ENCODE peak calls at places on chromosome 18, in six cellular contexts. F is suprapubic skin; Q is GM03348; E is non-pigmented ciliary epithelial cell; L is stimulated activated naive B cell treated with anti-CD40 and anti-IgM and Interleukin-4, amounts not matched to agents 10 μg/mL and 1 μg/mL and 100 μg/mL, for 72 hours; A is H54. J is an unnamed sample.

GRCh38 chr18:67199993-67200617 is 316.4 kb downstream of the DSEL start:
- DNase-seq in A (no peak), F (no peak), Q (peak; percentile 50), E (peak; percentile 36), L (no peak), J (peak; percentile 60)

GRCh38 chr18:77559274-77559910 is 309.7 kb downstream of the GALR1 start:
- DNase-seq in L (no peak), Q (no peak), E (no peak), A (no peak), F (no peak), J (no peak)

GRCh38 chr18:45670281-45670962 is 53.6 kb upstream of the SLC14A1 start:
- DNase-seq in E (no peak), A (no peak), L (peak; percentile 28), F (no peak), Q (no peak), J (peak; percentile 85)

GRCh38 chr18:57430983-57431382 is 4.2 kb upstream of the ONECUT2 start:
- DNase-seq in Q (no peak), L (no peak), F (no peak), E (no peak), A (no peak), J (no peak)

GRCh38 chr18:48222118-48222517 is 187.1 kb downstream of the ZBTB7C start:
- DNase-seq in L (no peak), E (no peak), F (no peak), Q (no peak), A (no peak), J (peak; percentile 58)

GRCh38 chr18:36296591-36297418 is 708 bp upstream of the FHOD3 start:
- DNase-seq in E (no peak), Q (peak; percentile 90), A (peak; percentile 37), F (no peak), L (no peak), J (peak; percentile 89)

GRCh38 chr18:33560686-33561370 is 17.2 kb upstream of the ASXL3 start:
- DNase-seq in Q (peak; percentile 15), F (no peak), E (peak; percentile 44), L (no peak), A (no peak), J (peak; percentile 7)

GRCh38 chr18:58520964-58521363 is 107.9 kb downstream of the ALPK2 start:
- DNase-seq in E (no peak), L (no peak), Q (no peak), F (peak; percentile 18), A (peak; percentile 45), J (peak; percentile 48)

GRCh38 chr18:76572517-76573247 is 77.6 kb upstream of the ZNF516 start:
- DNase-seq in A (no peak), L (no peak), E (no peak), Q (no peak), F (no peak), J (no peak)

J was measured in GM23248.